ENCODE peak calls at places on chromosomes 4 and X, in six cellular contexts. M is psoas muscle, X is NCI-H1092, G is spleen, S is DMS153, K is IMR-90. Q is an unnamed sample.
A peak's percentile ranks its signal among the peaks of the same experiment; 100 is the strongest.

GRCh38 chr4:8846046-8846720 is 25.5 kb downstream of the HMX1 start:
- DNase-seq in M (no peak), K (no peak), G (peak; percentile 43), X (no peak), S (no peak), Q (no peak)

GRCh38 chrX:48781705-48782104 is 4.7 kb upstream of the GATA1 start:
- DNase-seq in X (no peak), G (no peak), M (no peak), K (no peak), S (no peak), Q (no peak)

GRCh38 chr4:99679204-99679603 is 21.6 kb upstream of the C4orf54 start:
- DNase-seq in S (peak; percentile 12), M (peak; percentile 32), G (no peak), X (no peak), K (no peak), Q (no peak)

GRCh38 chr4:169854090-169854489 is 96.3 kb upstream of the HPF1 start:
- DNase-seq in X (no peak), S (no peak), K (no peak), G (no peak), M (no peak), Q (no peak)

GRCh38 chrX:150683536-150684146 is 9.6 kb upstream of the MTMR1 start:
- DNase-seq in S (no peak), K (peak; percentile 33), M (no peak), X (peak; percentile 8), G (no peak), Q (no peak)

GRCh38 chr4:80500593-80500992 is 165.1 kb downstream of the CFAP299 start:
- DNase-seq in M (no peak), S (no peak), X (no peak), G (no peak), K (no peak), Q (no peak)

GRCh38 chr4:125762537-125762936 is 447.8 kb downstream of the FAT4 start:
- DNase-seq in M (no peak), K (no peak), X (no peak), G (no peak), S (no peak), Q (no peak)

GRCh38 chrX:17456526-17456925 is 81.5 kb downstream of the NHS start:
- DNase-seq in S (no peak), X (peak; percentile 86), G (no peak), M (no peak), K (no peak), Q (no peak)

GRCh38 chr4:75080888-75081287 is 148.0 kb downstream of the PARM1 start:
- DNase-seq in G (no peak), K (no peak), S (no peak), X (no peak), M (no peak), Q (no peak)

GRCh38 chr4:8689741-8690140 is 97.2 kb downstream of the CPZ start:
- DNase-seq in S (no peak), M (no peak), G (peak; percentile 66), K (no peak), X (no peak), Q (no peak)

GRCh38 chr4:101599620-101600019 is 190.9 kb upstream of the BANK1 start:
- DNase-seq in S (no peak), K (peak; percentile 56), X (no peak), M (no peak), G (no peak), Q (no peak)

Q was measured in NCI-H2107.